ENCODE peak calls at places on chromosomes 12 and 14, in five cellular contexts. H, W, U, C and Q are unnamed samples.

GRCh38 chr12:124621296-124621660 is 53.9 kb upstream of the NCOR2 start:
- DNase-seq in H (no peak), W (peak; percentile 57), U (peak; percentile 44), C (peak; percentile 94), Q (peak; percentile 83)

GRCh38 chr12:100868487-100868886 is 73.9 kb downstream of the ANO4 start:
- DNase-seq in H (peak; percentile 52), W (no peak), U (peak; percentile 23), C (no peak), Q (no peak)

GRCh38 chr14:104504172-104504735 is 75.3 kb upstream of the C14orf180 start:
- DNase-seq in H (no peak), W (no peak), U (no peak), C (no peak), Q (no peak)

GRCh38 chr14:49687942-49688700 is at the start of gene POLE2:
- DNase-seq in H (peak; percentile 37), W (peak; percentile 91), U (peak; percentile 47), C (peak; percentile 93), Q (peak; percentile 80)

GRCh38 chr12:131250028-131250950 is 296.6 kb downstream of the ADGRD1 start:
- DNase-seq in H (no peak), W (no peak), U (no peak), C (peak; percentile 89), Q (peak; percentile 69)

GRCh38 chr12:34298176-34298970 is 276.1 kb downstream of the ALG10 start:
- DNase-seq in H (no peak), W (no peak), U (no peak), C (peak; percentile 83), Q (no peak)

GRCh38 chr12:118850244-118850825 is 131.0 kb upstream of the SRRM4 start:
- DNase-seq in H (peak; percentile 4), W (peak; percentile 82), U (no peak), C (no peak), Q (no peak)

GRCh38 chr12:21149849-21150248 is 18.9 kb downstream of the SLCO1B1 start:
- DNase-seq in H (no peak), W (peak; percentile 26), U (no peak), C (no peak), Q (no peak)

GRCh38 chr12:4116251-4117111 is 157.1 kb upstream of the CCND2 start:
- DNase-seq in H (peak; percentile 85), W (peak; percentile 62), U (peak; percentile 82), C (peak; percentile 49), Q (no peak)

GRCh38 chr14:55698051-55698450 is 118.0 kb downstream of the KTN1 start:
- DNase-seq in H (no peak), W (no peak), U (no peak), C (no peak), Q (no peak)

GRCh38 chr12:46908236-46908935 is 82.6 kb upstream of the SLC38A4 start:
- DNase-seq in H (peak; percentile 94), W (no peak), U (peak; percentile 34), C (no peak), Q (no peak)

GRCh38 chr12:123524378-123524777 is 9.1 kb downstream of the RILPL1 start:
- DNase-seq in H (no peak), W (no peak), U (no peak), C (no peak), Q (no peak)

GRCh38 chr12:116765271-116765670 is 27.2 kb downstream of the RNFT2 start:
- DNase-seq in H (no peak), W (no peak), U (no peak), C (no peak), Q (no peak)

GRCh38 chr14:64841121-64841611 is 38.5 kb downstream of the SPTB start:
- DNase-seq in H (peak; percentile 66), W (peak; percentile 79), U (peak; percentile 62), C (peak; percentile 46), Q (no peak)

GRCh38 chr12:15050664-15051063 is 77.8 kb downstream of the PDE6H start:
- DNase-seq in H (peak; percentile 20), W (no peak), U (no peak), C (no peak), Q (no peak)

GRCh38 chr14:57533214-57533613 is 39.6 kb upstream of the CCDC198 start:
- DNase-seq in H (peak; percentile 32), W (peak; percentile 63), U (no peak), C (no peak), Q (no peak)

GRCh38 chr14:52348279-52348678 is 34.2 kb downstream of the PTGER2 start:
- DNase-seq in H (no peak), W (no peak), U (peak; percentile 50), C (no peak), Q (no peak)

GRCh38 chr14:77804592-77804991 is 4.7 kb downstream of the ADCK1 start:
- DNase-seq in H (peak; percentile 35), W (peak; percentile 84), U (no peak), C (no peak), Q (no peak)

GRCh38 chr14:76085358-76085757 is 66.4 kb upstream of the GPATCH2L start:
- DNase-seq in H (no peak), W (no peak), U (no peak), C (no peak), Q (no peak)

GRCh38 chr12:64990991-64991570 is 130.0 kb downstream of the WIF1 start:
- DNase-seq in H (peak; percentile 91), W (no peak), U (no peak), C (no peak), Q (no peak)

GRCh38 chr14:57574617-57575288 is 81.1 kb upstream of the CCDC198 start:
- DNase-seq in H (no peak), W (peak; percentile 27), U (no peak), C (no peak), Q (no peak)

GRCh38 chr14:105945891-105946290 is 419.5 kb downstream of the TMEM121 start:
- DNase-seq in H (no peak), W (no peak), U (no peak), C (no peak), Q (no peak)

GRCh38 chr12:60863421-60863820 is 1267.6 kb downstream of the SLC16A7 start:
- DNase-seq in H (peak; percentile 96), W (no peak), U (no peak), C (no peak), Q (no peak)

GRCh38 chr14:102323102-102323501 is 3.6 kb downstream of the ZNF839 start:
- DNase-seq in H (peak; percentile 72), W (peak; percentile 74), U (peak; percentile 81), C (peak; percentile 93), Q (peak; percentile 50)

GRCh38 chr12:21644516-21644915 is 13.1 kb downstream of the LDHB start:
- DNase-seq in H (peak; percentile 67), W (no peak), U (no peak), C (no peak), Q (no peak)

GRCh38 chr12:103269962-103270361 is 225.8 kb downstream of the C12orf42 start:
- DNase-seq in H (peak; percentile 40), W (no peak), U (peak; percentile 1), C (no peak), Q (no peak)

GRCh38 chr14:38078393-38078792 is 129.3 kb upstream of the SSTR1 start:
- DNase-seq in H (peak; percentile 46), W (no peak), U (no peak), C (no peak), Q (no peak)

GRCh38 chr14:85313801-85314207 is 216.1 kb upstream of the FLRT2 start:
- DNase-seq in H (no peak), W (no peak), U (peak; percentile 57), C (no peak), Q (no peak)

GRCh38 chr12:27005495-27005894 is 8.7 kb downstream of the TM7SF3 start:
- DNase-seq in H (no peak), W (no peak), U (no peak), C (no peak), Q (no peak)

GRCh38 chr14:56515739-56516138 is 63.9 kb upstream of the TMEM260 start:
- DNase-seq in H (no peak), W (no peak), U (no peak), C (no peak), Q (no peak)

GRCh38 chr14:35380794-35381193 is 23.8 kb downstream of the NFKBIA start:
- DNase-seq in H (no peak), W (no peak), U (no peak), C (no peak), Q (no peak)

GRCh38 chr12:124009781-124010180 is 36.8 kb downstream of the ZNF664 start:
- DNase-seq in H (no peak), W (no peak), U (no peak), C (no peak), Q (no peak)

DNA sequence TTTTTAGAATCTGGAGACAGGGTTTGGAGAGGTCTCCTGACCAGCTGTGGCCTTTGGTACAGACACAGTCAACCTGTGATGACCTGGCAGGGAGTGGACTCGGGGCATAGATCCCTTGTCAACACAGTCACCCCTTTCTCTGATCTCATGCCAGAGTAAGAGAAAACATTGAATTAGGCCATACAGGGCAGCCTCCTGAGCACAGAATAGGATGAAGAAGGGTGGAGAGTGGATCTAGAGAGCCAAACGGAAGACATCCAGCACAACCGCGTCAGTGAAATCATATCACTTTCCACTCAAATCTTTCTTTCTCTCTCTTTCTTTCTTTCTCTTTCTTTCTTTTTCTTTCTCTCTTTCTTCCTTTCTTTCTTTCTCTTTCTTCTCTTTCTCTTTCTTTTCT is 145.9 kb upstream of the TBX3 start:
- DNase-seq in H (no peak), W (no peak), U (no peak), C (no peak), Q (no peak)
- H3K4me3 ChIP-seq in H (no peak overlapping the region), W (no peak overlapping the region), U (no peak overlapping the region), C (no peak overlapping the region), Q (no peak overlapping the region)

DNA sequence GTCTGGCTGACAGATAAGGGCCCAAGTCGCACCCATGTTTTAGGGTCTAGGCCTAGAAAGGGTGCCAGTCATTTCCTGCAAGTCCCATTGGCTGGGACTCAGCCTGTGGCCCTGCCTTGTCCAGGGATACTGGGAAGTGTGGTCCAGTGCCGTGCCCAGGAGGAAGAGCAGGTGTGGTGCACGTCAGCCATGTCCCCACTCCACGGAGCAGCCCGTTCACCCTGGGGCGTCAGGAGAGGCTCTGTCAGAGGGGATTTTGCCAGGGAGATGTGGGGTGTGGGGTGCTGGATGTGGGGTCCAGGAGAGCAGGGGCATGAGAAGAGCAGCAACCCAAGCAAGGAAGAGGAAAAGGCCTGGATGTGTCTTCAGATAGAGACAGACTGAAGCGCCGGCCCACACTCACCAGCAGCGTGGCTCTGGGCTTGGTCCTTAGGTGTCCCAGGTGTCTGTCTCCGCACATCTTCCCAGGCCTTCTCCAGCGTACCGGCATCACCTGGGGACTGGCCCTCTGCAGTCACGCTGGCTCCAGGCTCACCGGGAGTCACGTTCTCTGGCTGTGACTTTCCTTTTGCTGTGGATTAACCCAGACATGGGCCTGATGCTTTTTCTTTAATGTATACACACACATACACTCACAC is 138.2 kb downstream of the CACNA1C start:
- DNase-seq in H (no peak), W (no peak), U (no peak), C (no peak), Q (no peak)
- TF ChIP-seq CTCF in H (no peak), W (no peak), U (no peak), C (no peak), Q (no peak)

GRCh38 chr12:98696036-98696646 is 51.1 kb downstream of the APAF1 start:
- DNase-seq in H (peak; percentile 13), W (peak; percentile 37), U (peak; percentile 9), C (no peak), Q (no peak)
- H3K4me3 ChIP-seq in H (no peak overlapping the region), W (peak overlapping the region; percentile 29), U (no peak overlapping the region), C (no peak overlapping the region), Q (no peak overlapping the region)

DNA sequence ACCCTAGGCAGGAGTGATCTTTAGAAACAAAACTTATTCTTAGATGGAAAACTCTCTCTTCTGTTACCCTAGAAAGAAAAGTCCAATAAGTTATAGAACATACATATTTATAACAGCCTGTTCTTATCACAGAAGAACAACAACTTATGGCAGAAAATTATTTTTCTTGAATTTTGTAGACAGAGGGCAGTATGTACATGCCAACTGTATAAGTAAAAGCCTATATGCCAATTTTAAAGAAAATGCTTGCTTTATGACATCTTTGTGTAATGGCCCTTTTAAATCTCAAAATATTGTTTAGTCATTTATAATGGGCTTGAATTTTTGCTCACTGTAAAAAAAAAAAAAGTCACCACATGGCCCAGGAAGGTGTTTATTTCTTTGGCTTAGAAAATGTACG is 38.2 kb upstream of the GRIP1 start:
- DNase-seq in H (peak; percentile 11), W (no peak), U (no peak), C (no peak), Q (no peak)
- TF ChIP-seq CTCF in H (no peak), W (no peak), U (no peak), C (no peak), Q (no peak)